ENCODE peak calls at places on chromosomes 12 and 14, in ten cellular contexts. One of them, this sample, is unnamed.

GRCh38 chr14:99604766-99605298 is 825 bp upstream of the CCDC85C start:
- DNase-seq in sigmoid colon: no peak
- DNase-seq in esophagus squamous epithelium: no peak
- DNase-seq in body of pancreas: peak; percentile 35
- DNase-seq in right lobe of liver: no peak
- DNase-seq in HCT116: no peak
- DNase-seq in transverse colon: peak; percentile 33
- DNase-seq in A549: peak; percentile 56
- DNase-seq in IMR-90: peak; percentile 33
- DNase-seq in Peyer's patch: no peak
- DNase-seq in this sample: no peak

GRCh38 chr14:101184562-101184961 is 281.0 kb upstream of the RTL1 start:
- DNase-seq in esophagus squamous epithelium: no peak
- DNase-seq in IMR-90: no peak
- DNase-seq in sigmoid colon: no peak
- DNase-seq in right lobe of liver: no peak
- DNase-seq in body of pancreas: no peak
- DNase-seq in HCT116: no peak
- DNase-seq in A549: no peak
- DNase-seq in transverse colon: no peak
- DNase-seq in Peyer's patch: no peak
- DNase-seq in this sample: no peak

GRCh38 chr12:132152921-132153321 is 8.7 kb downstream of the NOC4L start:
- DNase-seq in body of pancreas: no peak
- DNase-seq in right lobe of liver: peak; percentile 11
- DNase-seq in transverse colon: peak; percentile 6
- DNase-seq in A549: no peak
- DNase-seq in Peyer's patch: no peak
- DNase-seq in IMR-90: no peak
- DNase-seq in esophagus squamous epithelium: no peak
- DNase-seq in HCT116: no peak
- DNase-seq in sigmoid colon: no peak
- DNase-seq in this sample: no peak

GRCh38 chr12:119780786-119781434 is 96.2 kb downstream of the CIT start:
- DNase-seq in Peyer's patch: no peak
- DNase-seq in HCT116: peak; percentile 39
- DNase-seq in IMR-90: peak; percentile 37
- DNase-seq in A549: peak; percentile 64
- DNase-seq in sigmoid colon: no peak
- DNase-seq in transverse colon: peak; percentile 68
- DNase-seq in body of pancreas: peak; percentile 67
- DNase-seq in right lobe of liver: peak; percentile 56
- DNase-seq in esophagus squamous epithelium: no peak
- DNase-seq in this sample: no peak

GRCh38 chr14:95760596-95760995 is 46.7 kb upstream of the TCL1A start:
- DNase-seq in sigmoid colon: no peak
- DNase-seq in A549: no peak
- DNase-seq in transverse colon: no peak
- DNase-seq in Peyer's patch: no peak
- DNase-seq in HCT116: no peak
- DNase-seq in IMR-90: no peak
- DNase-seq in right lobe of liver: no peak
- DNase-seq in esophagus squamous epithelium: no peak
- DNase-seq in body of pancreas: no peak
- DNase-seq in this sample: no peak

GRCh38 chr12:52244615-52244994 is 11.6 kb downstream of the KRT7 start:
- DNase-seq in sigmoid colon: peak; percentile 71
- DNase-seq in HCT116: no peak
- DNase-seq in IMR-90: no peak
- DNase-seq in right lobe of liver: no peak
- DNase-seq in A549: no peak
- DNase-seq in Peyer's patch: no peak
- DNase-seq in body of pancreas: no peak
- DNase-seq in transverse colon: no peak
- DNase-seq in esophagus squamous epithelium: no peak
- DNase-seq in this sample: no peak

GRCh38 chr14:58362798-58363412 is 32.8 kb upstream of the TOMM20L start:
- DNase-seq in transverse colon: no peak
- DNase-seq in Peyer's patch: no peak
- DNase-seq in HCT116: peak; percentile 21
- DNase-seq in A549: peak; percentile 18
- DNase-seq in esophagus squamous epithelium: no peak
- DNase-seq in IMR-90: peak; percentile 17
- DNase-seq in body of pancreas: no peak
- DNase-seq in sigmoid colon: no peak
- DNase-seq in right lobe of liver: no peak
- DNase-seq in this sample: no peak

GRCh38 chr12:94595152-94595551 is 55.2 kb downstream of the TMCC3 start:
- DNase-seq in transverse colon: no peak
- DNase-seq in Peyer's patch: no peak
- DNase-seq in A549: no peak
- DNase-seq in right lobe of liver: no peak
- DNase-seq in HCT116: no peak
- DNase-seq in sigmoid colon: no peak
- DNase-seq in esophagus squamous epithelium: no peak
- DNase-seq in body of pancreas: no peak
- DNase-seq in IMR-90: no peak
- DNase-seq in this sample: no peak

GRCh38 chr12:117518594-117519270 is 157.3 kb upstream of the NOS1 start:
- DNase-seq in body of pancreas: peak; percentile 48
- DNase-seq in IMR-90: no peak
- DNase-seq in right lobe of liver: peak; percentile 80
- DNase-seq in esophagus squamous epithelium: no peak
- DNase-seq in transverse colon: peak; percentile 85
- DNase-seq in Peyer's patch: peak; percentile 88
- DNase-seq in A549: no peak
- DNase-seq in sigmoid colon: no peak
- DNase-seq in HCT116: no peak
- DNase-seq in this sample: peak; percentile 69

GRCh38 chr12:27273114-27273513 is 29.0 kb downstream of the STK38L start:
- DNase-seq in A549: no peak
- DNase-seq in HCT116: no peak
- DNase-seq in esophagus squamous epithelium: no peak
- DNase-seq in body of pancreas: no peak
- DNase-seq in right lobe of liver: no peak
- DNase-seq in IMR-90: no peak
- DNase-seq in Peyer's patch: no peak
- DNase-seq in sigmoid colon: no peak
- DNase-seq in transverse colon: no peak
- DNase-seq in this sample: no peak

GRCh38 chr12:27276275-27276674 is 32.2 kb downstream of the STK38L start:
- DNase-seq in HCT116: no peak
- DNase-seq in body of pancreas: no peak
- DNase-seq in IMR-90: no peak
- DNase-seq in A549: no peak
- DNase-seq in right lobe of liver: no peak
- DNase-seq in transverse colon: no peak
- DNase-seq in Peyer's patch: no peak
- DNase-seq in esophagus squamous epithelium: no peak
- DNase-seq in sigmoid colon: no peak
- DNase-seq in this sample: no peak

GRCh38 chr12:27274706-27275105 is 30.6 kb downstream of the STK38L start:
- DNase-seq in HCT116: no peak
- DNase-seq in right lobe of liver: no peak
- DNase-seq in body of pancreas: no peak
- DNase-seq in esophagus squamous epithelium: no peak
- DNase-seq in A549: no peak
- DNase-seq in IMR-90: peak; percentile 31
- DNase-seq in Peyer's patch: no peak
- DNase-seq in transverse colon: no peak
- DNase-seq in sigmoid colon: no peak
- DNase-seq in this sample: no peak

GRCh38 chr12:27270148-27270547 is 26.1 kb downstream of the STK38L start:
- DNase-seq in IMR-90: no peak
- DNase-seq in right lobe of liver: no peak
- DNase-seq in sigmoid colon: no peak
- DNase-seq in HCT116: no peak
- DNase-seq in Peyer's patch: no peak
- DNase-seq in body of pancreas: no peak
- DNase-seq in esophagus squamous epithelium: no peak
- DNase-seq in transverse colon: no peak
- DNase-seq in A549: no peak
- DNase-seq in this sample: no peak

DNA sequence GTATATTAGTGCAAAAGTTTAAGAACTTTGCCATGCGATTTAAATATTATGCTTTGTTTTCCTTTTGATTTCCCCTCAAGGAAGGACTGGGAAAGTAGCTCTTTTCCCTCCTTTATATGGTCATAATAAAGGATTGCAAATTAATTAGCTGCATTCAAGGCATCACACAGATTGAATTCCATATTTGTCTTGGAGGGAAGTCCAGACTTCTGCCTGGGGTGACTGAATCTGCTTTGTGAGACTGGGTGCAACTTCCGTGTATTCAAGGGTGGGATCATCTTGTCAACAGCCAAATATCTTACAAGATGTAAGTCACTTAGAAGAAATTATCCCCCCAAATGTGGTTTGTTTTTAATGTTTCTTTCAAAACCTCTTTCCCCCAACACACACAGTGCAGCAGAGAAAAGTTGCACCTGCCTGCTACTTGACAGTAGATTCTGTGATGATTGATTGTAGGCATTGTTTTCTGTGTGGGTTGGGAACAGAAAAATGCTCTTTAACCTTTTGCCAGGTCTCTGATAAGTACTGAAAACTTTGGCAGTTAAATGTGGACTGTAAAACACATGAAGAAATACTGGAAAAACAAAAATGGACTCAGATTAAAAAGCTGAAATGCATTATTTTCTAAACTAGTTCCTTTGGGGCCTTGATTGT is 28.4 kb downstream of the STK38L start:
- DNase-seq in sigmoid colon: no peak
- DNase-seq in esophagus squamous epithelium: no peak
- DNase-seq in right lobe of liver: no peak
- DNase-seq in A549: no peak
- DNase-seq in Peyer's patch: no peak
- DNase-seq in HCT116: no peak
- DNase-seq in IMR-90: no peak
- DNase-seq in transverse colon: no peak
- DNase-seq in body of pancreas: peak; percentile 58
- DNase-seq in this sample: no peak
- TF ChIP-seq POLR2A in sigmoid colon: no peak
- TF ChIP-seq POLR2A in esophagus squamous epithelium: no peak
- TF ChIP-seq POLR2A in right lobe of liver: no peak
- TF ChIP-seq POLR2A in A549: no peak
- TF ChIP-seq POLR2A in Peyer's patch: no peak
- TF ChIP-seq POLR2A in HCT116: no peak
- TF ChIP-seq POLR2A in IMR-90: no peak
- TF ChIP-seq POLR2A in transverse colon: no peak
- TF ChIP-seq POLR2A in body of pancreas: no peak
- TF ChIP-seq POLR2A in this sample: no peak

DNA sequence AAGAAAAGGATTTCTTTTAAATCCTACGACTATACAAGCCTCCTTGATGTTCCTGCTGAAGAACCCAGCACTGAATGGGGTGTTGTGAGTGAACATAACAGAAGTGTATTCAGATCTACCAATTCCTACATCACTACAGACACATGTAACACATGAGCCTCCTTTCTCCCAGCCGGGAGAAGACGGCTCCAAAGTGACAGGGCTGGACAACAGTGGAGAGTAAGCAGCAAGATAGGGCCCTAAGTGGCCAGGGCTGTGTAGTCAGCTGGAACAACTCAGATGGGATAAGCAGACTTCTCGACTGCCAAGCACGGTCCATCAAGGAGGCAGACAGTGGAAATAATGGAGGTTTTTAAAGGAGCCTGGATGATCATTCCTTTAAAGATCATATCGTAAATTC is 73.5 kb downstream of the TTC7B start:
- DNase-seq in sigmoid colon: no peak
- DNase-seq in esophagus squamous epithelium: no peak
- DNase-seq in body of pancreas: no peak
- DNase-seq in transverse colon: no peak
- DNase-seq in Peyer's patch: no peak
- DNase-seq in right lobe of liver: no peak
- DNase-seq in HCT116: no peak
- DNase-seq in A549: no peak
- DNase-seq in IMR-90: no peak
- DNase-seq in this sample: no peak
- H3K27ac ChIP-seq in sigmoid colon: peak overlapping the region; percentile 69
- H3K27ac ChIP-seq in esophagus squamous epithelium: peak overlapping the region; percentile 53
- H3K27ac ChIP-seq in body of pancreas: no peak overlapping the region
- H3K27ac ChIP-seq in transverse colon: peak overlapping the region; percentile 58
- H3K27ac ChIP-seq in Peyer's patch: no peak overlapping the region
- H3K27ac ChIP-seq in right lobe of liver: no peak overlapping the region
- H3K27ac ChIP-seq in HCT116: no peak overlapping the region
- H3K27ac ChIP-seq in A549: no peak overlapping the region
- H3K27ac ChIP-seq in IMR-90: no peak overlapping the region
- H3K27ac ChIP-seq in this sample: peak overlapping the region; percentile 53

GRCh38 chr12:53625373-53625945 is 723 bp downstream of the ATF7 start:
- DNase-seq in A549: no peak
- DNase-seq in IMR-90: no peak
- DNase-seq in Peyer's patch: no peak
- DNase-seq in transverse colon: no peak
- DNase-seq in right lobe of liver: no peak
- DNase-seq in HCT116: no peak
- DNase-seq in body of pancreas: no peak
- DNase-seq in sigmoid colon: no peak
- DNase-seq in esophagus squamous epithelium: no peak
- DNase-seq in this sample: no peak

GRCh38 chr12:53623986-53624385 is 2.2 kb downstream of the ATF7 start:
- DNase-seq in right lobe of liver: no peak
- DNase-seq in esophagus squamous epithelium: no peak
- DNase-seq in HCT116: no peak
- DNase-seq in transverse colon: no peak
- DNase-seq in sigmoid colon: no peak
- DNase-seq in IMR-90: peak; percentile 55
- DNase-seq in A549: no peak
- DNase-seq in body of pancreas: peak; percentile 38
- DNase-seq in Peyer's patch: no peak
- DNase-seq in this sample: no peak

GRCh38 chr12:53624453-53624852 is 1.7 kb downstream of the ATF7 start:
- DNase-seq in A549: no peak
- DNase-seq in body of pancreas: no peak
- DNase-seq in sigmoid colon: no peak
- DNase-seq in IMR-90: peak; percentile 54
- DNase-seq in transverse colon: no peak
- DNase-seq in Peyer's patch: no peak
- DNase-seq in esophagus squamous epithelium: no peak
- DNase-seq in HCT116: no peak
- DNase-seq in right lobe of liver: no peak
- DNase-seq in this sample: no peak

GRCh38 chr12:53625946-53626701 is at the start of gene ATF7:
- DNase-seq in transverse colon: peak; percentile 99
- DNase-seq in Peyer's patch: peak; percentile 100
- DNase-seq in A549: peak; percentile 97
- DNase-seq in body of pancreas: peak; percentile 97
- DNase-seq in HCT116: peak; percentile 97
- DNase-seq in IMR-90: peak; percentile 97
- DNase-seq in right lobe of liver: peak; percentile 97
- DNase-seq in esophagus squamous epithelium: peak; percentile 87
- DNase-seq in sigmoid colon: peak; percentile 99
- DNase-seq in this sample: peak; percentile 98

GRCh38 chr12:53624956-53625355 is 1.2 kb downstream of the ATF7 start:
- DNase-seq in transverse colon: no peak
- DNase-seq in esophagus squamous epithelium: no peak
- DNase-seq in IMR-90: no peak
- DNase-seq in sigmoid colon: no peak
- DNase-seq in Peyer's patch: no peak
- DNase-seq in right lobe of liver: no peak
- DNase-seq in body of pancreas: no peak
- DNase-seq in A549: no peak
- DNase-seq in HCT116: no peak
- DNase-seq in this sample: no peak
- H3K4me1 ChIP-seq in transverse colon: peaks cover 35% of the 10 kb centered on the region
- H3K4me1 ChIP-seq in esophagus squamous epithelium: peaks cover 9% of the 10 kb centered on the region
- H3K4me1 ChIP-seq in IMR-90: peaks cover 4% of the 10 kb centered on the region
- H3K4me1 ChIP-seq in sigmoid colon: peaks cover 25% of the 10 kb centered on the region
- H3K4me1 ChIP-seq in Peyer's patch: no peaks in the 10 kb centered on the region
- H3K4me1 ChIP-seq in right lobe of liver: no peaks in the 10 kb centered on the region
- H3K4me1 ChIP-seq in body of pancreas: peaks cover 34% of the 10 kb centered on the region
- H3K4me1 ChIP-seq in A549: peaks cover 41% of the 10 kb centered on the region
- H3K4me1 ChIP-seq in HCT116: peaks cover 8% of the 10 kb centered on the region
- H3K4me1 ChIP-seq in this sample: peaks cover 55% of the 10 kb centered on the region

GRCh38 chr14:22518073-22518472 is 71.0 kb downstream of the DAD1 start:
- DNase-seq in body of pancreas: no peak
- DNase-seq in HCT116: no peak
- DNase-seq in right lobe of liver: no peak
- DNase-seq in A549: no peak
- DNase-seq in esophagus squamous epithelium: no peak
- DNase-seq in sigmoid colon: no peak
- DNase-seq in Peyer's patch: no peak
- DNase-seq in transverse colon: no peak
- DNase-seq in IMR-90: no peak
- DNase-seq in this sample: no peak
- TF ChIP-seq POLR2A in body of pancreas: no peak
- TF ChIP-seq POLR2A in HCT116: no peak
- TF ChIP-seq POLR2A in right lobe of liver: no peak
- TF ChIP-seq POLR2A in A549: no peak
- TF ChIP-seq POLR2A in esophagus squamous epithelium: no peak
- TF ChIP-seq POLR2A in sigmoid colon: no peak
- TF ChIP-seq POLR2A in Peyer's patch: no peak
- TF ChIP-seq POLR2A in transverse colon: no peak
- TF ChIP-seq POLR2A in IMR-90: no peak
- TF ChIP-seq POLR2A in this sample: no peak

This sample was measured in heart left ventricle.